ENCODE peak calls at places on chromosomes 16 and 17, in seven cellular contexts. One of them, this sample, is unnamed.

GRCh38 chr16:84795338-84796053 is 24.3 kb upstream of the CRISPLD2 start:
- DNase-seq in transverse colon: peak
- DNase-seq in stomach: peak
- DNase-seq in CMK: no peak
- DNase-seq in retinal pigment epithelial cell: no peak
- DNase-seq in AG04450: peak
- DNase-seq in fibroblast of lung: peak
- DNase-seq in this sample: no peak

GRCh38 chr16:85025781-85026653 is 1.6 kb upstream of the KIAA0513 start:
- DNase-seq in transverse colon: peak
- DNase-seq in stomach: peak
- DNase-seq in CMK: no peak
- DNase-seq in retinal pigment epithelial cell: no peak
- DNase-seq in AG04450: no peak
- DNase-seq in fibroblast of lung: no peak
- DNase-seq in this sample: no peak

GRCh38 chr17:78027121-78027520 is 68.6 kb downstream of the TNRC6C start:
- DNase-seq in transverse colon: no peak
- DNase-seq in stomach: no peak
- DNase-seq in CMK: no peak
- DNase-seq in retinal pigment epithelial cell: no peak
- DNase-seq in AG04450: no peak
- DNase-seq in fibroblast of lung: no peak
- DNase-seq in this sample: no peak

GRCh38 chr17:45334231-45334630 is 17.4 kb upstream of the MAP3K14 start:
- DNase-seq in transverse colon: peak
- DNase-seq in stomach: no peak
- DNase-seq in CMK: no peak
- DNase-seq in retinal pigment epithelial cell: no peak
- DNase-seq in AG04450: no peak
- DNase-seq in fibroblast of lung: no peak
- DNase-seq in this sample: peak

GRCh38 chr17:81395600-81396277 is 482 bp downstream of the BAHCC1 start:
- DNase-seq in transverse colon: no peak
- DNase-seq in stomach: no peak
- DNase-seq in CMK: no peak
- DNase-seq in retinal pigment epithelial cell: no peak
- DNase-seq in AG04450: no peak
- DNase-seq in fibroblast of lung: peak
- DNase-seq in this sample: no peak

GRCh38 chr17:54738496-54738895 is 162.2 kb upstream of the TOM1L1 start:
- DNase-seq in transverse colon: no peak
- DNase-seq in stomach: no peak
- DNase-seq in CMK: no peak
- DNase-seq in retinal pigment epithelial cell: no peak
- DNase-seq in AG04450: no peak
- DNase-seq in fibroblast of lung: no peak
- DNase-seq in this sample: no peak

GRCh38 chr17:77353684-77354419 is 213.1 kb downstream of the SEC14L1 start:
- DNase-seq in transverse colon: no peak
- DNase-seq in stomach: peak
- DNase-seq in CMK: no peak
- DNase-seq in retinal pigment epithelial cell: no peak
- DNase-seq in AG04450: no peak
- DNase-seq in fibroblast of lung: no peak
- DNase-seq in this sample: peak

GRCh38 chr17:62888148-62888547 is 77.9 kb upstream of the TANC2 start:
- DNase-seq in transverse colon: no peak
- DNase-seq in stomach: no peak
- DNase-seq in CMK: no peak
- DNase-seq in retinal pigment epithelial cell: no peak
- DNase-seq in AG04450: no peak
- DNase-seq in fibroblast of lung: peak
- DNase-seq in this sample: no peak

GRCh38 chr17:21019976-21020575 is 22.7 kb downstream of the USP22 start:
- DNase-seq in transverse colon: peak
- DNase-seq in stomach: peak
- DNase-seq in CMK: no peak
- DNase-seq in retinal pigment epithelial cell: no peak
- DNase-seq in AG04450: no peak
- DNase-seq in fibroblast of lung: no peak
- DNase-seq in this sample: no peak

GRCh38 chr16:79599256-79599836 is 1.2 kb downstream of the MAF start:
- DNase-seq in transverse colon: no peak
- DNase-seq in stomach: no peak
- DNase-seq in CMK: no peak
- DNase-seq in retinal pigment epithelial cell: no peak
- DNase-seq in AG04450: no peak
- DNase-seq in fibroblast of lung: peak
- DNase-seq in this sample: peak

GRCh38 chr17:78839173-78839761 is 1.3 kb downstream of the USP36 start:
- DNase-seq in transverse colon: no peak
- DNase-seq in stomach: no peak
- DNase-seq in CMK: no peak
- DNase-seq in retinal pigment epithelial cell: no peak
- DNase-seq in AG04450: no peak
- DNase-seq in fibroblast of lung: peak
- DNase-seq in this sample: no peak

GRCh38 chr16:84657229-84657837 is 9.0 kb downstream of the KLHL36 start:
- DNase-seq in transverse colon: no peak
- DNase-seq in stomach: no peak
- DNase-seq in CMK: no peak
- DNase-seq in retinal pigment epithelial cell: no peak
- DNase-seq in AG04450: no peak
- DNase-seq in fibroblast of lung: no peak
- DNase-seq in this sample: no peak

GRCh38 chr16:11328172-11329079 is 16.8 kb upstream of the RMI2 start:
- DNase-seq in transverse colon: peak
- DNase-seq in stomach: peak
- DNase-seq in CMK: no peak
- DNase-seq in retinal pigment epithelial cell: no peak
- DNase-seq in AG04450: peak
- DNase-seq in fibroblast of lung: peak
- DNase-seq in this sample: peak

GRCh38 chr16:12239953-12240485 is 263.5 kb downstream of the SNX29 start:
- DNase-seq in transverse colon: no peak
- DNase-seq in stomach: no peak
- DNase-seq in CMK: no peak
- DNase-seq in retinal pigment epithelial cell: no peak
- DNase-seq in AG04450: no peak
- DNase-seq in fibroblast of lung: peak
- DNase-seq in this sample: no peak

GRCh38 chr17:64064331-64064730 is 43.9 kb upstream of the ICAM2 start:
- DNase-seq in transverse colon: peak
- DNase-seq in stomach: peak
- DNase-seq in CMK: no peak
- DNase-seq in retinal pigment epithelial cell: no peak
- DNase-seq in AG04450: no peak
- DNase-seq in fibroblast of lung: peak
- DNase-seq in this sample: no peak

GRCh38 chr17:68036304-68037147 is 991 bp downstream of the KPNA2 start:
- DNase-seq in transverse colon: no peak
- DNase-seq in stomach: no peak
- DNase-seq in CMK: no peak
- DNase-seq in retinal pigment epithelial cell: no peak
- DNase-seq in AG04450: no peak
- DNase-seq in fibroblast of lung: peak
- DNase-seq in this sample: no peak

GRCh38 chr16:16075463-16076399 is 126.3 kb downstream of the ABCC1 start:
- DNase-seq in transverse colon: peak
- DNase-seq in stomach: peak
- DNase-seq in CMK: no peak
- DNase-seq in retinal pigment epithelial cell: no peak
- DNase-seq in AG04450: no peak
- DNase-seq in fibroblast of lung: peak
- DNase-seq in this sample: peak

GRCh38 chr17:40309938-40310510 is 1.0 kb downstream of the RARA start:
- DNase-seq in transverse colon: no peak
- DNase-seq in stomach: no peak
- DNase-seq in CMK: no peak
- DNase-seq in retinal pigment epithelial cell: no peak
- DNase-seq in AG04450: no peak
- DNase-seq in fibroblast of lung: no peak
- DNase-seq in this sample: no peak

GRCh38 chr17:66353937-66354401 is 51.6 kb downstream of the PRKCA start:
- DNase-seq in transverse colon: no peak
- DNase-seq in stomach: no peak
- DNase-seq in CMK: no peak
- DNase-seq in retinal pigment epithelial cell: no peak
- DNase-seq in AG04450: peak
- DNase-seq in fibroblast of lung: peak
- DNase-seq in this sample: no peak

GRCh38 chr17:40038882-40039513 is 15.2 kb downstream of the MED24 start:
- DNase-seq in transverse colon: peak
- DNase-seq in stomach: peak
- DNase-seq in CMK: no peak
- DNase-seq in retinal pigment epithelial cell: peak
- DNase-seq in AG04450: peak
- DNase-seq in fibroblast of lung: peak
- DNase-seq in this sample: peak

GRCh38 chr16:57411362-57411976 is 6.9 kb downstream of the CCL17 start:
- DNase-seq in transverse colon: no peak
- DNase-seq in stomach: no peak
- DNase-seq in CMK: no peak
- DNase-seq in retinal pigment epithelial cell: no peak
- DNase-seq in AG04450: no peak
- DNase-seq in fibroblast of lung: no peak
- DNase-seq in this sample: peak

GRCh38 chr17:22484826-22485225 is 792.5 kb downstream of the KCNJ18 start:
- DNase-seq in transverse colon: no peak
- DNase-seq in stomach: no peak
- DNase-seq in CMK: no peak
- DNase-seq in retinal pigment epithelial cell: no peak
- DNase-seq in AG04450: no peak
- DNase-seq in fibroblast of lung: no peak
- DNase-seq in this sample: no peak

GRCh38 chr17:67679721-67680120 is 38.0 kb upstream of the NOL11 start:
- DNase-seq in transverse colon: no peak
- DNase-seq in stomach: no peak
- DNase-seq in CMK: no peak
- DNase-seq in retinal pigment epithelial cell: no peak
- DNase-seq in AG04450: no peak
- DNase-seq in fibroblast of lung: no peak
- DNase-seq in this sample: no peak

GRCh38 chr17:52383493-52384100 is 225.1 kb upstream of the CA10 start:
- DNase-seq in transverse colon: peak
- DNase-seq in stomach: peak
- DNase-seq in CMK: peak
- DNase-seq in retinal pigment epithelial cell: no peak
- DNase-seq in AG04450: no peak
- DNase-seq in fibroblast of lung: peak
- DNase-seq in this sample: no peak

GRCh38 chr16:84788968-84789371 is 30.8 kb upstream of the CRISPLD2 start:
- DNase-seq in transverse colon: no peak
- DNase-seq in stomach: no peak
- DNase-seq in CMK: no peak
- DNase-seq in retinal pigment epithelial cell: no peak
- DNase-seq in AG04450: no peak
- DNase-seq in fibroblast of lung: no peak
- DNase-seq in this sample: no peak

GRCh38 chr17:28842282-28843012 is at the start of gene FAM222B:
- DNase-seq in transverse colon: peak
- DNase-seq in stomach: peak
- DNase-seq in CMK: peak
- DNase-seq in retinal pigment epithelial cell: peak
- DNase-seq in AG04450: peak
- DNase-seq in fibroblast of lung: peak
- DNase-seq in this sample: peak